ENCODE peak calls at places on chromosomes 1 and 21, in five cellular contexts. L, X, I, G and N are unnamed samples.

GRCh38 chr1:22315315-22316078 is 136.2 kb upstream of the ZBTB40 start:
- DNase-seq in I (no peak), X (no peak), G (no peak), L (no peak), N (no peak)

GRCh38 chr1:8754993-8755392 is 62.4 kb downstream of the RERE start:
- DNase-seq in I (no peak), X (no peak), G (peak; percentile 13), L (no peak), N (no peak)

GRCh38 chr1:232538224-232538942 is 91.5 kb downstream of the SIPA1L2 start:
- DNase-seq in L (peak; percentile 63), G (peak; percentile 58), X (peak; percentile 5), I (no peak), N (peak; percentile 83)

GRCh38 chr1:26188477-26188876 is 1.9 kb upstream of the CATSPER4 start:
- DNase-seq in I (no peak), G (no peak), L (no peak), X (no peak), N (no peak)

GRCh38 chr1:114490235-114490634 is 20.8 kb downstream of the TRIM33 start:
- DNase-seq in I (no peak), L (no peak), G (no peak), X (no peak), N (no peak)

GRCh38 chr1:3320246-3321152 is 134.0 kb upstream of the ARHGEF16 start:
- DNase-seq in I (no peak), L (no peak), X (peak; percentile 39), G (no peak), N (no peak)

GRCh38 chr1:33228935-33229487 is 27.3 kb upstream of the ZNF362 start:
- DNase-seq in I (no peak), X (peak; percentile 92), L (peak; percentile 78), G (no peak), N (no peak)

GRCh38 chr1:158818560-158818959 is 12.6 kb upstream of the MNDA start:
- DNase-seq in X (no peak), I (no peak), G (no peak), L (no peak), N (no peak)

GRCh38 chr1:208239518-208240381 is 4.4 kb downstream of the PLXNA2 start:
- DNase-seq in I (no peak), L (no peak), G (peak; percentile 35), X (peak; percentile 35), N (no peak)
- H3K4me3 ChIP-seq in I (peak overlapping the region; percentile 84), L (no peak overlapping the region), G (no peak overlapping the region), X (no peak overlapping the region), N (no peak overlapping the region)

GRCh38 chr1:43839056-43839455 is 94.5 kb upstream of the ARTN start:
- DNase-seq in X (no peak), I (no peak), L (no peak), G (no peak), N (no peak)
- H3K4me3 ChIP-seq in X (no peak overlapping the region), I (no peak overlapping the region), L (no peak overlapping the region), G (no peak overlapping the region), N (no peak overlapping the region)

GRCh38 chr21:14585122-14585521 is 39.0 kb upstream of the SAMSN1 start:
- DNase-seq in I (no peak), L (no peak), X (no peak), G (no peak), N (no peak)

GRCh38 chr21:14591882-14592281 is 45.8 kb upstream of the SAMSN1 start:
- DNase-seq in L (peak; percentile 67), G (no peak), X (no peak), I (peak; percentile 11), N (peak; percentile 23)

GRCh38 chr21:14591277-14591876 is 45.3 kb upstream of the SAMSN1 start:
- DNase-seq in L (no peak), X (no peak), G (no peak), I (no peak), N (no peak)

GRCh38 chr21:14587266-14587665 is 41.2 kb upstream of the SAMSN1 start:
- DNase-seq in L (no peak), G (no peak), X (no peak), I (no peak), N (no peak)

DNA sequence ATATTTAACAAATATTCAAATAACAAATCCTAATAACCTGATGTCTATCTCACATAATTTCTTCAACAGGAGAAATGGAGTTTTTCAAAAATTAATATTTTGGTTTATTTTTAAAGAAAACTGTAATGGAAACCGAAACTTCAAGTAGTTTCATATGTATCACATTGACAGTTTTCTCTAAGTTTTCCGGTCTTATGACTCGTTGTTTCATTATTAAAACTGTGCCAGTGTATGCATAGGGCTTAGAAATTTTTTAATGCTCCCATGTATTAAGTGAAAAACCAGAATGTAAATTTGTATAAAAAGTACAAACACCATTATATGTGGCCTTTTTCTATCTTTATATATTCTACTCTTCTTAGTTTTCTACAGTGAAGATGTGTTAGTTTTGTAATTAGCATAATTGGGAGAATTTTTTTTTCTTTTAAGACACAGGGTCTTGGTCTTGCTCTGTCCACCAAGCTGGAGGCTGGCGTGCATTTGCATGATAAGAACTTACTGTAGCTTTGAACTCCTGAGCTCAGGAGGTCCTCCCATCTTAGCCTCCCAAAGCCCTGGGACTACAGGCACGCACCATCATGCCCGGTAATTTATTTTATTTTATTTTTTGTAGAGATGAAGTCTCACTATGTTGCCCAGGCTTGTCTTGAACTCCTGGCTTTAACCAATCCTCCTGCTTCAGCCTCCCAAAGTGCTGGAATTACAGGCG is 43.9 kb upstream of the SAMSN1 start:
- DNase-seq in G (no peak), I (no peak), L (no peak), X (no peak), N (no peak)
- H3K4me3 ChIP-seq in G (no peak overlapping the region), I (no peak overlapping the region), L (no peak overlapping the region), X (no peak overlapping the region), N (no peak overlapping the region)

GRCh38 chr1:88741413-88741812 is 57.3 kb downstream of the PKN2 start:
- DNase-seq in X (peak; percentile 71), G (no peak), I (no peak), L (no peak), N (no peak)
- H3K4me3 ChIP-seq in X (no peak overlapping the region), G (no peak overlapping the region), I (no peak overlapping the region), L (no peak overlapping the region), N (no peak overlapping the region)

GRCh38 chr1:216601427-216601751 is 121.8 kb downstream of the ESRRG start:
- DNase-seq in G (no peak), I (no peak), L (no peak), X (no peak), N (no peak)
- H3K4me3 ChIP-seq in G (peak overlapping the region; percentile 63), I (peak overlapping the region; percentile 82), L (peak overlapping the region; percentile 63), X (peak overlapping the region; percentile 73), N (peak overlapping the region; percentile 63)

DNA sequence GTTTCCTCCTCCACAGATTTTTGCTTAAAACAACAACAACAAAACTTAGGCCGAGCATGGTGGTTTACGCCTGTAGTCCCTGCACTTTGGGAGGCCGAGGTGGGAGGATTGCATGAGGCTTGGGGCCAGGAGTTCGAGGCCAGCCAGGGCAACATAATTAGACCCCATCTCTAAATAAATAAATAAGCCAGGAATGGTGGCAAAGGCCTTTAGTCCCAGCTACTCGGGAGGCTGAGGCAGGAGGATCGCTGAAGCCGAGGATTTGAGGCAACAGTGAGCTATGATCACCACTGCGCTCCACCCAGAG is 1.3 kb upstream of the HP1BP3 start:
- DNase-seq in X (no peak), L (no peak), I (no peak), G (no peak), N (no peak)
- H3K4me3 ChIP-seq in X (no peak overlapping the region), L (no peak overlapping the region), I (no peak overlapping the region), G (peak overlapping the region; percentile 75), N (no peak overlapping the region)

GRCh38 chr21:33947451-33948095 is 32.0 kb upstream of the ATP5PO start:
- DNase-seq in X (peak; percentile 96), I (peak; percentile 77), G (peak; percentile 78), L (peak; percentile 92), N (peak; percentile 99)
- H3K4me3 ChIP-seq in X (peak overlapping the region; percentile 35), I (peak overlapping the region; percentile 33), G (peak overlapping the region; percentile 22), L (peak overlapping the region; percentile 19), N (no peak overlapping the region)

GRCh38 chr21:29077651-29078090 is 4.2 kb upstream of the CCT8 start:
- DNase-seq in X (peak; percentile 55), L (no peak), G (no peak), I (no peak), N (no peak)
- H3K4me3 ChIP-seq in X (peak overlapping the region; percentile 46), L (peak overlapping the region; percentile 27), G (no peak overlapping the region), I (peak overlapping the region; percentile 66), N (peak overlapping the region; percentile 42)

GRCh38 chr21:40668535-40669275 is 178.3 kb downstream of the DSCAM start:
- DNase-seq in L (no peak), G (no peak), I (no peak), X (no peak), N (no peak)
- H3K4me3 ChIP-seq in L (no peak overlapping the region), G (no peak overlapping the region), I (no peak overlapping the region), X (no peak overlapping the region), N (no peak overlapping the region)